ENCODE peak calls at places on chromosomes 2 and 18, in five cellular contexts. Q, K, R, S and N are unnamed samples.

GRCh38 chr2:15583831-15584230 is 7.8 kb upstream of the DDX1 start:
- DNase-seq in Q (no peak), K (no peak), R (no peak), S (no peak), N (no peak)

GRCh38 chr2:162400336-162400735 is 56.4 kb downstream of the GCA start:
- DNase-seq in Q (no peak), K (no peak), R (no peak), S (no peak), N (no peak)

GRCh38 chr18:657998-658946 is 819 bp downstream of the TYMS start:
- DNase-seq in Q (peak; percentile 83), K (peak; percentile 84), R (peak; percentile 93), S (peak; percentile 92), N (peak; percentile 83)

GRCh38 chr2:120177011-120177621 is 46.1 kb downstream of the TMEM185B start:
- DNase-seq in Q (peak; percentile 40), K (peak; percentile 47), R (no peak), S (peak; percentile 49), N (peak; percentile 35)

GRCh38 chr2:12819098-12819465 is 102.3 kb downstream of the TRIB2 start:
- DNase-seq in Q (peak; percentile 88), K (peak; percentile 38), R (peak; percentile 31), S (no peak), N (peak; percentile 58)

GRCh38 chr2:66849128-66849527 is 414.2 kb downstream of the MEIS1 start:
- DNase-seq in Q (peak; percentile 32), K (no peak), R (no peak), S (no peak), N (peak; percentile 87)

GRCh38 chr2:148965596-148966431 is 72.7 kb upstream of the LYPD6B start:
- DNase-seq in Q (no peak), K (no peak), R (no peak), S (no peak), N (no peak)

GRCh38 chr2:240433973-240434727 is 1.3 kb upstream of the GPC1 start:
- DNase-seq in Q (peak; percentile 20), K (no peak), R (peak; percentile 98), S (peak; percentile 24), N (no peak)

GRCh38 chr2:3210257-3210656 is 167.4 kb downstream of the EIPR1 start:
- DNase-seq in Q (no peak), K (no peak), R (no peak), S (no peak), N (no peak)

GRCh38 chr2:138777996-138778395 is 2.2 kb downstream of the NXPH2 start:
- DNase-seq in Q (no peak), K (no peak), R (peak; percentile 14), S (peak; percentile 71), N (no peak)

GRCh38 chr2:26317377-26318105 is 28.4 kb upstream of the SELENOI start:
- DNase-seq in Q (no peak), K (no peak), R (no peak), S (no peak), N (no peak)

GRCh38 chr2:159442159-159442852 is 155.8 kb upstream of the WDSUB1 start:
- DNase-seq in Q (no peak), K (no peak), R (no peak), S (no peak), N (no peak)

DNA sequence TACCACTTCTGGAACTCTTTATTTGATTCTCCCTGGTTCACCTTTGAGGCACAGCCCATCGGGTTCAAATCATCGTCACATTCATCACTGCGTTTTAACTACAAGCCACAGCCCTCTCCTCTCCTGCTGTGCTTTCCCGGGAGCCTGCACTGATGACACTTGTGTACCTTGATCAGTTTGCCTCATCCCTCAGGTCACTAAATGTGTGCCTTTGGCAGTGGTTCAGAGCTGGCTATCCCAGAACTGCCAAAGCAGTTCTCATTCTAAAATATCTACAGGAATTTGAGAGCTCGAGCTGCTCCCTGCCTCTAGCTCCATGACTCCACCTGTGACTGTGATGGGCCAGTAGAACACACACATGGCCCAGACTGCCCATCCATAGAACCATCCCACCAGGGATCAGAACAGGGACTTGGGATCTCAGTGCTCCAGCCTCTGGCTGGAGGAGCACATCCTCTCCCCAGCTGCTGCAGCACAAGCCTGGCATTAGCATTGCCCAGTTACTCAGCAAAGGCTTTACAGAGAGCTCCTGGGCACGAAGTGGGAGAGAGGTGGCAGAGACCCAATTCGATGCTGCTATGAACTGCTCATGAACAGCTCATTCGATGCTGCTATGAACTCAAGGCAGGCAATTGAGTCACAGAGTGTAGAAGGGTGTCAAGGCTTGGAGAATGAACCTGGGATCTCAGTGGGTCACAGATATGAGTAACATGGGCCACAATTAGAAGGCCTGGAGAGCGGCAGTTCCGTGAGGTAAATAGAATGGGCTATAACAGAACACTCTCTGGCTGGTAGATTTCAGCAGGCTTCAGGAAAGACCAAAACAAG is 41.9 kb downstream of the EVA1A start:
- DNase-seq in Q (no peak), K (no peak), R (no peak), S (no peak), N (no peak)
- H3K27ac ChIP-seq in Q (no peak overlapping the region), K (no peak overlapping the region), R (no peak overlapping the region), S (no peak overlapping the region), N (no peak overlapping the region)

GRCh38 chr2:200308421-200309295 is 2.2 kb downstream of the SPATS2L start:
- DNase-seq in Q (no peak), K (no peak), R (no peak), S (no peak), N (no peak)

GRCh38 chr2:200308001-200308400 is 1.5 kb downstream of the SPATS2L start:
- DNase-seq in Q (no peak), K (no peak), R (no peak), S (no peak), N (no peak)

GRCh38 chr2:200306719-200306968 is 151 bp downstream of the SPATS2L start:
- DNase-seq in Q (no peak), K (no peak), R (no peak), S (no peak), N (no peak)

GRCh38 chr2:200306969-200307811 is 697 bp downstream of the SPATS2L start:
- DNase-seq in Q (peak; percentile 59), K (peak; percentile 63), R (peak; percentile 47), S (peak; percentile 39), N (peak; percentile 52)

GRCh38 chr2:200305797-200306718 is at the start of gene SPATS2L:
- DNase-seq in Q (peak; percentile 88), K (peak; percentile 69), R (peak; percentile 76), S (peak; percentile 65), N (peak; percentile 75)
- H3K27ac ChIP-seq in Q (peak within 1 kb of the TSS; percentile 96), K (peak within 1 kb of the TSS; percentile 90), R (peak within 1 kb of the TSS; percentile 84), S (peak within 1 kb of the TSS; percentile 66), N (peak within 1 kb of the TSS; percentile 92)

GRCh38 chr2:218003265-218003950 is 613 bp upstream of the TNS1 start:
- DNase-seq in Q (peak; percentile 66), K (no peak), R (no peak), S (no peak), N (peak; percentile 63)

GRCh38 chr2:218000137-218000536 is 2.7 kb downstream of the TNS1 start:
- DNase-seq in Q (no peak), K (no peak), R (no peak), S (no peak), N (peak; percentile 50)

GRCh38 chr2:218002792-218003191 is at the start of gene TNS1:
- DNase-seq in Q (no peak), K (no peak), R (no peak), S (no peak), N (peak; percentile 86)

GRCh38 chr2:218002103-218002502 is 692 bp downstream of the TNS1 start:
- DNase-seq in Q (no peak), K (no peak), R (no peak), S (no peak), N (no peak)

GRCh38 chr2:218001629-218002028 is 1.2 kb downstream of the TNS1 start:
- DNase-seq in Q (no peak), K (no peak), R (no peak), S (no peak), N (peak; percentile 90)
- H3K27ac ChIP-seq in Q (peak overlapping the region; percentile 71), K (peak overlapping the region; percentile 82), R (no peak overlapping the region), S (no peak overlapping the region), N (peak overlapping the region; percentile 87)

DNA sequence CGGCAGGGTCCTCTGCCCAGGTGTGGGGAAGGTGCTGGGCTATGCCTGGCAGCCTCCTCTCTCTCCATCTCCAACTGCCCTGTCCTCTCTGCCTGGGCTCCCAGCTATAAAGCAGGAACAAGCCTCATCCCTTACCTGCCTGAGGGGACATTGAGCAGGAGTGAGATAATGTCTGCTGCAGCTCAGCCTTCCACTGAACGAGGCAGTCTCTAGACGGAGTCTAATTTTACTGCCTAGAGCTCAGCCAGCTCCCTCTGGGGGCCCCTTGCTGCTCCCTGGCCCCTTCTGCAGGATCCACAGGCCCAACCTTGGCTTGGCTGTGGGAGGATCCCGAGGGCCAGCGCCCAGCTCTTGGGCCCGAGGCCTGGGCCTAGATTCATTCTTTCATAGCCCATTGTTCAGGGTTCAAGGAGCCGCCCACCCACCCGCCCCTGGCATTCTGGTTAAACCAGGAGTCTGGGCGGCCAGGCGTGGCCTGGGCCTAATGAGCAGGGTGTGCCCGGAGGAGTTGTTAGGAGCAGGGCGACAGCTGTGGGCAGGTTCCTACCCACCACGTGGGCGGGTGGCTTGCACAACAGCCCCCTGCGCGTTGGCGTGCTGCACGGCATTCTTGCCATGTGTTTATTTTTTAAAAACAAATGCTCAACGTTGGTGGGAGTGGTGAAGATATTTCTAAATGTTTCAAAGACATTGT is 44.6 kb downstream of the FOSL2 start:
- DNase-seq in Q (no peak), K (no peak), R (peak; percentile 90), S (no peak), N (no peak)
- H3K27ac ChIP-seq in Q (no peak overlapping the region), K (no peak overlapping the region), R (peak overlapping the region; percentile 93), S (no peak overlapping the region), N (no peak overlapping the region)

DNA sequence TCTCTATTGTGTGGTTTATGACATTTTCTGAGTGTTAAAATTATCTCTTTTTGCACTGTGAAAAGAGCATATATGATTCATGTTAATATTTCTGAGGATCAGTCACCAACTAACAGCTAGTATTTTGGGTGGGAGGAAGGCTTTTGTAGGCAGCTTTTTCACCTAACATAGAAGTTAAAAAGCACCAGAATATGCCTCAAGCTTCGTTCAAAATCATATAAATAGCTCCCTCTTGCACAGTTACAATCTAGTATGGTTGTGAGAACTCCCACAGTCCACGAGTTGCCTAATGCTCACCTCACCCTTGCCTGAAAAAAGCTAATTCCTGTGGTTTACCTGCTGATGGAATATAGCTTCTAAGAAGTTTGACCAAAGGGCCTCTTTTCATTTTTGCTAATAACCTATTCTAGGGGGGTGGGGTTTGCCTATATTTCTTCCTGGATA is 167.2 kb upstream of the FOSL2 start:
- DNase-seq in Q (no peak), K (no peak), R (no peak), S (no peak), N (no peak)
- H3K27ac ChIP-seq in Q (no peak overlapping the region), K (peak overlapping the region; percentile 79), R (no peak overlapping the region), S (no peak overlapping the region), N (no peak overlapping the region)

DNA sequence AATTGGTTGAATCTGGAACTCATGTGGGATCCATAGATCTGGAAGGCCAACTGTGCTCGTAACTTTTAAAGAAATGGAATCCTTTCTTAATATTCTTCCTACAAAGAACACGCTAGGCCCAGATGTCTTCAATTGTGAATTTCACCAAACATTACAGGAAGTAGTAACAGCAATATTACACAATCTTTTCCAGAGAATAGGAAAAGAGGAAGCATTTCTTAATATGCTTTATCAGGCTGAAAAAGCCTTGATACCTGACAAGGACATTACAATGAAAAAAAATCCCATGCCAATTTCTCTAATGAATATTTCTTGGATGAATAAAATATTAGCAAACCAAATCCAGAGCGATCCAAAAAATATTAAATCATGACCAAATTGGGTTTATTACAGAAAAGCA is 80.4 kb upstream of the HAAO start:
- DNase-seq in Q (no peak), K (no peak), R (no peak), S (no peak), N (no peak)
- H3K27ac ChIP-seq in Q (peak overlapping the region; percentile 84), K (no peak overlapping the region), R (no peak overlapping the region), S (no peak overlapping the region), N (peak overlapping the region; percentile 23)

GRCh38 chr2:205717999-205718398 is 35.7 kb downstream of the NRP2 start:
- DNase-seq in Q (no peak), K (no peak), R (no peak), S (no peak), N (no peak)
- H3K27ac ChIP-seq in Q (no peak overlapping the region), K (peak overlapping the region; percentile 87), R (no peak overlapping the region), S (no peak overlapping the region), N (no peak overlapping the region)